ENCODE peak calls at places on chromosomes 6 and 20, in seven cellular contexts. H is heart left ventricle, U is upper lobe of right lung, S is cardiac muscle cell, F is IMR-90, Q is iPS DF 6.9, C is uterus. W is an unnamed sample. For H3K4me1, the result is how much of the 10 kb centered on the place peaks cover.

GRCh38 chr6:56938634-56939294 is 16.1 kb upstream of the BEND6 start:
- DNase-seq in H (peak), U (no peak), F (peak), C (peak), Q (no peak), S (no peak), W (no peak)

GRCh38 chr6:86682297-86682696 is 255.0 kb upstream of the HTR1E start:
- DNase-seq in U (no peak), S (no peak), F (no peak), Q (no peak), C (no peak), H (no peak), W (no peak)

GRCh38 chr6:141110486-141110885 is 1022.2 kb upstream of the GJE1 start:
- DNase-seq in S (no peak), U (no peak), Q (no peak), F (peak), C (no peak), H (no peak), W (no peak)

GRCh38 chr6:56450882-56451739 is 191.6 kb downstream of the DST start:
- DNase-seq in F (peak), H (peak), Q (no peak), S (no peak), C (peak), U (no peak), W (no peak)

GRCh38 chr6:63963756-63964315 is 328.2 kb downstream of the PHF3 start:
- DNase-seq in F (no peak), C (no peak), S (no peak), H (no peak), Q (no peak), U (no peak), W (no peak)

GRCh38 chr20:23585449-23585807 is 17.1 kb upstream of the CST9L start:
- DNase-seq in H (no peak), U (no peak), Q (no peak), C (no peak), S (no peak), F (no peak), W (no peak)

GRCh38 chr6:17394192-17394611 is 807 bp downstream of the CAP2 start:
- DNase-seq in Q (peak), C (peak), S (peak), U (peak), F (peak), H (peak), W (peak)

GRCh38 chr6:1654095-1654494 is 44.4 kb downstream of the FOXC1 start:
- DNase-seq in Q (no peak), C (no peak), U (no peak), S (no peak), H (no peak), F (no peak), W (no peak)

GRCh38 chr6:140846518-140847277 is 1286.0 kb upstream of the GJE1 start:
- DNase-seq in H (no peak), C (no peak), Q (no peak), S (no peak), F (peak), U (no peak), W (no peak)

GRCh38 chr6:42783876-42784738 is 2.3 kb downstream of the BICRAL start:
- DNase-seq in S (no peak), H (no peak), U (no peak), C (no peak), Q (no peak), F (no peak), W (no peak)

GRCh38 chr6:144131248-144131709 is 19.0 kb upstream of the STX11 start:
- DNase-seq in F (peak), S (no peak), H (no peak), U (no peak), Q (no peak), C (no peak), W (no peak)

GRCh38 chr6:82143041-82143481 is 104.5 kb downstream of the IBTK start:
- DNase-seq in U (no peak), H (no peak), C (no peak), Q (no peak), S (peak), F (peak), W (no peak)

GRCh38 chr6:125099211-125100017 is 54.2 kb upstream of the TPD52L1 start:
- DNase-seq in C (peak), Q (peak), U (peak), H (peak), F (peak), S (peak), W (peak)

GRCh38 chr6:150600302-150601017 is 775 bp downstream of the PLEKHG1 start:
- DNase-seq in F (peak), Q (peak), C (peak), U (peak), S (peak), H (peak), W (peak)

GRCh38 chr20:17556842-17557674 is 12.8 kb upstream of the DSTN start:
- DNase-seq in H (peak), Q (no peak), C (peak), S (no peak), U (peak), F (peak), W (peak)

GRCh38 chr6:145086197-145086596 is 649.1 kb downstream of the EPM2A start:
- DNase-seq in U (no peak), Q (peak), S (no peak), C (no peak), F (no peak), H (no peak), W (no peak)

GRCh38 chr20:49270177-49270576 is 7.7 kb downstream of the ZNFX1 start:
- DNase-seq in S (no peak), Q (no peak), U (no peak), H (no peak), C (no peak), F (peak), W (no peak)

GRCh38 chr6:125325586-125325985 is 23.8 kb upstream of the HDDC2 start:
- DNase-seq in C (no peak), S (no peak), Q (no peak), F (no peak), U (no peak), H (no peak), W (no peak)

GRCh38 chr20:63577317-63577894 is 3.4 kb upstream of the HELZ2 start:
- DNase-seq in F (no peak), S (no peak), H (peak), Q (no peak), C (no peak), U (no peak), W (no peak)

GRCh38 chr20:22962567-22963439 is 72.3 kb upstream of the SSTR4 start:
- DNase-seq in Q (no peak), C (no peak), U (no peak), H (no peak), S (no peak), F (no peak), W (no peak)

GRCh38 chr6:5133943-5134342 is 48.8 kb downstream of the PPP1R3G start:
- DNase-seq in U (no peak), Q (no peak), C (no peak), S (no peak), F (no peak), H (no peak), W (no peak)

GRCh38 chr6:160975111-160975510 is 16.5 kb upstream of the MAP3K4 start:
- DNase-seq in C (no peak), U (no peak), S (no peak), H (no peak), F (no peak), Q (no peak), W (no peak)

GRCh38 chr6:142377112-142377848 is 75.5 kb downstream of the ADGRG6 start:
- DNase-seq in S (peak), H (no peak), U (no peak), C (no peak), Q (peak), F (peak), W (no peak)

GRCh38 chr20:22471156-22471836 is 113.1 kb downstream of the FOXA2 start:
- DNase-seq in H (no peak), S (no peak), C (no peak), Q (no peak), U (no peak), F (no peak), W (peak)

GRCh38 chr6:26234421-26235239 is 130.4 kb upstream of the BTN3A2 start:
- DNase-seq in Q (no peak), F (peak), U (no peak), C (peak), H (peak), S (peak), W (peak)
- H3K4me1 ChIP-seq in Q (under half), F (under half), U (under half), C (under half), H (under half), S (under half), W (under half)

GRCh38 chr6:166849762-166850181 is 106.6 kb downstream of the RNASET2 start:
- DNase-seq in H (no peak), S (no peak), Q (no peak), U (no peak), F (no peak), C (no peak), W (no peak)
- H3K4me1 ChIP-seq in H (under half), S (under half), Q (under half), U (under half), F (under half), C (under half), W (under half)

DNA sequence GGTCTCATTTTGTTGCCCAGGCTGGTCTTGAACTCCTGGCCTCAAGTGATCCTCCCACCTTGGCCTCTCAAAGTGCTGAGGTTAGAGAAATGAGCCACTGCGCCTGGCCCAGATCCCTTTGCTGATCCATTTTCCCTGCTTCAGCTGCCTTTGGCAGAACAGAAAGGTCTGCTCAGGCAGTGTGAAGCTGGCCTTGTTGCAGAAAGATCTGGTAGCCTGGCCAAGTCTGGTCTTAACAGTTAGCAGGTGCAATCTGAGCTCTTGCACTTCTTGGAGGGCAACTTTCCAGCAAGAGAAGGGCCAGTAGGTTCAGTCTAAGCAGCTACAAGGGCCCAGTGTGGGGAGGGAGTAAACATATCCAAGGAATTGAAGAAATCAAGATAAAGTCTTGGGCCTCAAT is 38.8 kb upstream of the NEDD9 start:
- DNase-seq in U (no peak), F (no peak), S (no peak), Q (no peak), C (no peak), H (peak), W (no peak)
- H3K4me1 ChIP-seq in U (under half), F (under half), S (half or more), Q (under half), C (under half), H (under half), W (half or more)

GRCh38 chr6:25006075-25006474 is 70.3 kb upstream of the RIPOR2 start:
- DNase-seq in S (no peak), U (no peak), H (no peak), F (no peak), Q (no peak), C (no peak), W (no peak)
- H3K4me1 ChIP-seq in S (under half), U (under half), H (under half), F (under half), Q (under half), C (under half), W (under half)

GRCh38 chr20:35732644-35732982 is 9.4 kb downstream of the RBM39 start:
- DNase-seq in Q (no peak), U (no peak), H (no peak), F (no peak), S (no peak), C (no peak), W (no peak)
- H3K4me1 ChIP-seq in Q (under half), U (half or more), H (half or more), F (under half), S (under half), C (under half), W (under half)

GRCh38 chr20:1860446-1860845 is 34.8 kb upstream of the SIRPA start:
- DNase-seq in C (no peak), H (no peak), Q (no peak), U (no peak), F (peak), S (no peak), W (no peak)

GRCh38 chr20:1861347-1861987 is 33.7 kb upstream of the SIRPA start:
- DNase-seq in C (no peak), F (peak), H (no peak), S (no peak), U (no peak), Q (no peak), W (no peak)

GRCh38 chr20:1863296-1863695 is 31.9 kb upstream of the SIRPA start:
- DNase-seq in F (peak), Q (no peak), S (no peak), U (no peak), C (no peak), H (no peak), W (no peak)

GRCh38 chr20:1862665-1863059 is 32.5 kb upstream of the SIRPA start:
- DNase-seq in F (no peak), H (no peak), C (no peak), U (no peak), S (no peak), Q (no peak), W (no peak)

GRCh38 chr20:1861996-1862664 is 33.1 kb upstream of the SIRPA start:
- DNase-seq in S (no peak), H (no peak), F (no peak), C (no peak), Q (no peak), U (no peak), W (no peak)
- H3K4me1 ChIP-seq in S (under half), H (under half), F (under half), C (under half), Q (under half), U (under half), W (under half)

GRCh38 chr20:2657241-2657640 is 4.8 kb downstream of the NOP56 start:
- DNase-seq in U (no peak), Q (no peak), F (no peak), H (no peak), C (no peak), S (no peak), W (no peak)
- H3K4me1 ChIP-seq in U (under half), Q (under half), F (under half), H (under half), C (under half), S (under half), W (under half)

DNA sequence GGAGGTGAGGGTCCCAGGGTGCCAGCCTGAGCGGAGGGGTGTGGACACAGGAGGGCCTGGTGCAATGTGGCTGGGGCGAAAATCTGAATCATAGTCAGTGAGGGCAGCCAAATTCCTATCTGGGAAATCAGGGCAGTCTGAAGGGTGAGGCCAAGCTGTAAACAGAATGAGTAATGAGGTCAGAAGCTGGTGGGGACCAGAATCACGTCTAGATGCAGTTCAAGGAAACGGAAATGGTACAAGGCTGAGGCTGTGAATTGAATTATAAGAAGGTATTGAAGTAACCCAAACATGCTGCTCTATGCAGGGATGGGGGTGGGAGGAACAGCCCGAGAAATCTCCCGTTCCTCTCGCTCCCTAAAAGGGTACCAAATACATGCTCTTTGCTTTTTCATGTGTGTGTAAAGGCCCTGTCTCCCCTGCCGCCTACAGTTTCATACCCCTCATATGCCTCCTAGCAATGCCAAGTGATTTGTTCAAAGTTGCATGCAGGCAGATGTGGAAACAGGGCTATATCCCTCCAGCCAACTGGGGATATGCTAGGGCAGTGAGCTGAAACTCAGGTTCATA is 35.2 kb upstream of the PIM1 start:
- DNase-seq in Q (no peak), H (no peak), U (no peak), S (no peak), F (peak), C (peak), W (peak)
- H3K4me1 ChIP-seq in Q (under half), H (under half), U (half or more), S (under half), F (under half), C (under half), W (under half)

DNA sequence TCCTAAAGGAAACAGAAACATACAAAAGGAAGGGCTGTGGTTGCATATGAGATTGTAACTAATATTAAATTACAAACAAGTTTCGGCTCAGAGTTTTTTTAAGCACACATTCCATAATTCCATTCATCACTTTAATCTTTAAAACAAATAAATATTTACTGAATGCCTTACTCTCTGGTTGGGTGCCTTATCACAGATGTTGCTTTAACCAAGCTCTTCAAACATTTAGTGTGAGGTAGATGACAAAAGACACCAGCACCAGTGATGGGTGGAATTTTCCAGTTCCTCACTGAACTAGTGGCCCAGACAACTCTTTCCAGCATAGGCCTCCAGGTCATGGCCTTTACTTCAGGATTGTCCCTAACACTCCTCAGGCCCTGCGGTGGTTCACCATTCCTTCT is 58.7 kb downstream of the ARHGAP18 start:
- DNase-seq in U (no peak), F (no peak), Q (no peak), S (no peak), H (no peak), C (no peak), W (no peak)
- H3K4me1 ChIP-seq in U (under half), F (under half), Q (under half), S (under half), H (under half), C (under half), W (under half)